ENCODE peak calls at places on chromosome 1, in five cellular contexts. R, L, Q, W and E are unnamed samples.

GRCh38 chr1:175158133-175158532 is 34.4 kb downstream of the KIAA0040 start:
- DNase-seq in W (no peak), Q (no peak), L (no peak), R (no peak), E (no peak)

GRCh38 chr1:231991231-231991630 is 364.6 kb downstream of the DISC1 start:
- DNase-seq in R (no peak), W (no peak), L (no peak), Q (no peak), E (no peak)

GRCh38 chr1:170581041-170581440 is 49.1 kb downstream of the GORAB start:
- DNase-seq in W (no peak), R (no peak), Q (no peak), L (no peak), E (no peak)

GRCh38 chr1:45722809-45723208 is 27.6 kb downstream of the IPP start:
- DNase-seq in Q (no peak), R (peak; percentile 11), W (no peak), L (no peak), E (no peak)

GRCh38 chr1:224486801-224487583 is 52.4 kb upstream of the WDR26 start:
- DNase-seq in Q (no peak), W (no peak), L (no peak), R (no peak), E (no peak)

GRCh38 chr1:163824006-163824405 is 502.3 kb downstream of the NUF2 start:
- DNase-seq in R (peak; percentile 79), W (peak; percentile 80), L (peak; percentile 40), Q (no peak), E (no peak)

GRCh38 chr1:185401019-185401418 is 84.0 kb upstream of the IVNS1ABP start:
- DNase-seq in L (no peak), R (no peak), Q (no peak), W (no peak), E (no peak)

GRCh38 chr1:234532511-234532922 is 53.5 kb upstream of the TARBP1 start:
- DNase-seq in L (peak; percentile 47), W (no peak), R (no peak), Q (no peak), E (no peak)

GRCh38 chr1:165152727-165153126 is 203.8 kb downstream of the LMX1A start:
- DNase-seq in R (no peak), W (no peak), Q (no peak), L (no peak), E (no peak)

GRCh38 chr1:201445300-201445699 is 23.7 kb downstream of the PHLDA3 start:
- DNase-seq in R (no peak), Q (no peak), L (no peak), W (no peak), E (no peak)

GRCh38 chr1:216535059-216535458 is 111.8 kb upstream of the USH2A start:
- DNase-seq in R (peak; percentile 9), Q (no peak), W (no peak), L (no peak), E (no peak)

GRCh38 chr1:22229374-22229773 is 86.5 kb upstream of the WNT4 start:
- DNase-seq in R (no peak), Q (no peak), L (no peak), W (no peak), E (no peak)

GRCh38 chr1:206635983-206636354 is 633 bp downstream of the DYRK3 start:
- DNase-seq in W (no peak), R (no peak), L (no peak), Q (no peak), E (no peak)

GRCh38 chr1:236512019-236512418 is 11.8 kb upstream of the LGALS8 start:
- DNase-seq in L (no peak), W (no peak), R (no peak), Q (no peak), E (no peak)

GRCh38 chr1:89311757-89312156 is 39.1 kb upstream of the GBP5 start:
- DNase-seq in L (no peak), W (no peak), Q (no peak), R (no peak), E (no peak)

GRCh38 chr1:117608758-117609157 is 2.9 kb downstream of the TENT5C start:
- DNase-seq in R (no peak), L (no peak), Q (no peak), W (no peak), E (no peak)

GRCh38 chr1:117609471-117609911 is 3.6 kb downstream of the TENT5C start:
- DNase-seq in R (no peak), Q (no peak), L (peak; percentile 62), W (no peak), E (no peak)

GRCh38 chr1:117611121-117611601 is 5.3 kb downstream of the TENT5C start:
- DNase-seq in W (no peak), R (no peak), Q (peak; percentile 28), L (peak; percentile 10), E (no peak)

GRCh38 chr1:117608213-117608612 is 2.4 kb downstream of the TENT5C start:
- DNase-seq in L (peak; percentile 13), W (no peak), R (no peak), Q (no peak), E (no peak)

DNA sequence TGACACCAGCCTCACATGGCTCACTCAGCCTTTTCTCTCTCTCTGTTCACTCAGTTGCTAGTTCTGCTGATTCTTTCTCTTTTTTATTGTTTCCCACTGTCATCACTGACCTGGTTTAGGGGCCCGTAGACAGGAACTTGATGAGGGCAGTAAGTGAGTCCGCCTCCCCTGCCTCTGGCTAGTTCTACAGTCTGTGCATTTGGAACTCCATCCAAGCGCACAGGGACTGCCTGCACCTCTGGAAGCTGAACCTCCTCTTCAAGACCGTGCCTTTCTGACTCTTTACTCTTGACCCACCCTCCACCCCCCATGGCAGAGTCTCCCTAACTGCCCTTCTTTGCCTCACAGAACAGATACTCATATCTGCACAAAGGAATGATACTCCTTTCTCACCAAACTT is 4.2 kb downstream of the TENT5C start:
- DNase-seq in Q (no peak), L (peak; percentile 16), W (no peak), R (no peak), E (no peak)
- H3K4me3 ChIP-seq in Q (no peak overlapping the region), L (no peak overlapping the region), W (no peak overlapping the region), R (no peak overlapping the region), E (no peak overlapping the region)

GRCh38 chr1:150558328-150558727 is 9.1 kb downstream of the ADAMTSL4 start:
- DNase-seq in L (no peak), W (no peak), Q (no peak), R (no peak), E (no peak)
- H3K4me3 ChIP-seq in L (peak overlapping the region; percentile 14), W (no peak overlapping the region), Q (no peak overlapping the region), R (no peak overlapping the region), E (no peak overlapping the region)

GRCh38 chr1:2151252-2151651 is 43.3 kb downstream of the FAAP20 start:
- DNase-seq in L (no peak), W (no peak), R (no peak), Q (no peak), E (no peak)

GRCh38 chr1:2151906-2152305 is 42.7 kb downstream of the FAAP20 start:
- DNase-seq in R (no peak), Q (no peak), L (no peak), W (no peak), E (no peak)

GRCh38 chr1:2148691-2149090 is 45.9 kb downstream of the FAAP20 start:
- DNase-seq in R (no peak), Q (no peak), L (no peak), W (no peak), E (no peak)

GRCh38 chr1:2152914-2153313 is 41.7 kb downstream of the FAAP20 start:
- DNase-seq in L (no peak), W (no peak), R (no peak), Q (no peak), E (no peak)

GRCh38 chr1:2150836-2151235 is 43.7 kb downstream of the FAAP20 start:
- DNase-seq in R (no peak), Q (no peak), W (no peak), L (no peak), E (no peak)
- H3K4me3 ChIP-seq in R (no peak overlapping the region), Q (no peak overlapping the region), W (no peak overlapping the region), L (no peak overlapping the region), E (no peak overlapping the region)

DNA sequence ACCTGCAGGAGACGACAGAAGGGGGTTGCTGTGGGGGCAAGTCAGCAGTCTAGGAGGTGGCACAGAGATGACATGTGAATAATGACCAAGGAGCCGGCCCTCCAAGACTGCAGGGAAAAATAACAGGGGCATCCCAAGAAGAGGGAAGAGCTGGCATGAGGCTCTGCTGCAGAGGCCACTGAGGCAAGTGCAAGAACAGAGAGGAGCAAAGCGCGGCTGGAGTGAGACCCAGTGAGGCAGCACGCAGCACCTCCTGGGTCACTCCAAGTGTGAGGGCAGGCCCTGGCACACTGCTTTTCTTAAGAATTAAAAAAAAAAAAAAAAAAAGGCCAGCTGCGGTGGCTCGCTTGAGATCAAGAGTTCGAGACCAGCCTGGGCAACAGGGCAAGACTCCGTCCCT is 80.1 kb downstream of the SLC66A1 start:
- DNase-seq in L (no peak), R (no peak), Q (no peak), W (no peak), E (no peak)
- H3K4me3 ChIP-seq in L (no peak overlapping the region), R (no peak overlapping the region), Q (no peak overlapping the region), W (no peak overlapping the region), E (peak overlapping the region; percentile 71)

DNA sequence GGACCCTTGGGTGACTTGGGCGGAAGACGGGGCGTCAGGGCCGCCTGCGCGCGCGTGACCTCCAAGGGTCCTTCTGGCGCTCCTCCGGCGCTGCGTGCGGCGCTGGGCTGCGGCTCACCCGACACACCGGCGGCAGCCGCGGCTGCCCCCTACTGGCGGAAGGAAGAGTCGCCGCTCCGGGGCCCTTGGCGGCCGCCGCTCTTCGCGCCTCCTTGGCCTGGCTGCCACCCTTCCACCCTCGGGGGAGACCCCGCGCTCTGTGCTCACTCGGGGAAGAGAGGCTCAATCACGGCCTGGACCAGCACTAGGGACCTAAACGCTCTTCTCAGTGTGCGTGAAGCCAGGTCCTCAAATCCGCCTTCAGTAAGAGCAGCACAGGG is 89.7 kb downstream of the DMRTA2 start:
- DNase-seq in Q (peak; percentile 81), L (peak; percentile 24), W (no peak), R (no peak), E (no peak)
- H3K4me3 ChIP-seq in Q (peak overlapping the region; percentile 55), L (no peak overlapping the region), W (peak overlapping the region; percentile 34), R (peak overlapping the region; percentile 56), E (no peak overlapping the region)

GRCh38 chr1:208105756-208106155 is 138.4 kb downstream of the PLXNA2 start:
- DNase-seq in W (no peak), L (no peak), Q (no peak), R (no peak), E (no peak)

GRCh38 chr1:208100906-208101305 is 143.3 kb downstream of the PLXNA2 start:
- DNase-seq in Q (no peak), L (no peak), R (no peak), W (no peak), E (no peak)

GRCh38 chr1:208101661-208102431 is 142.3 kb downstream of the PLXNA2 start:
- DNase-seq in R (peak; percentile 47), Q (peak; percentile 80), L (peak; percentile 63), W (no peak), E (no peak)

GRCh38 chr1:208106218-208106617 is 138.0 kb downstream of the PLXNA2 start:
- DNase-seq in Q (no peak), R (no peak), L (no peak), W (no peak), E (no peak)

GRCh38 chr1:208103821-208104513 is 140.2 kb downstream of the PLXNA2 start:
- DNase-seq in W (no peak), Q (no peak), L (no peak), R (no peak), E (no peak)
- H3K4me3 ChIP-seq in W (no peak overlapping the region), Q (no peak overlapping the region), L (no peak overlapping the region), R (no peak overlapping the region), E (no peak overlapping the region)

DNA sequence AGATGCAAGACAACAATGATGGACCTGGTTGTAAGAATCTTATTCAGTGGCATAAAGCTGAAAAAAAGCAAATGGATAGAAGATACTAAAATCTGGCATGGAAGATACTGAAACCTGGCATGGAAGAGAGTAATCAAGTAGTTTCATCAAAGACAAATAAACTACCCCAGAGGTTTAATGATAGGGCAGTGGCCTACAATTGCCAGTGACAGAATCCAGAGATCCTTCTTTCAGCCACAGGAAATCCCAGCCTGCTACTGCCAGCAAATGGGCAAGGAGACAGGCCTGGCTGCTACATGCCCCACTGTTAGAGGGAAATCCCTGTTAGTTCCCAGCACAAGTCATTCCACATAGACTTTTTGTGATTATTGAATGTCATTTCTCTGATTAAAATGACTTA is 409.4 kb downstream of the VAV3 start:
- DNase-seq in L (no peak), Q (no peak), R (no peak), W (no peak), E (no peak)
- H3K4me3 ChIP-seq in L (no peak overlapping the region), Q (no peak overlapping the region), R (no peak overlapping the region), W (no peak overlapping the region), E (no peak overlapping the region)